ENCODE peak calls at places on chromosomes 11 and 22, in four cellular contexts. V, Z, G and E are unnamed samples.

GRCh38 chr11:132024587-132025295 is 654.3 kb downstream of the NTM start:
- DNase-seq in V (no peak), Z (no peak), G (peak; percentile 40), E (no peak)

GRCh38 chr11:8917157-8917820 is 6.3 kb downstream of the AKIP1 start:
- DNase-seq in V (no peak), Z (peak; percentile 62), G (no peak), E (no peak)

GRCh38 chr11:17013548-17014320 is 480 bp downstream of the PLEKHA7 start:
- DNase-seq in V (no peak), Z (peak; percentile 19), G (no peak), E (peak; percentile 30)

GRCh38 chr22:22838148-22838786 is 49.3 kb upstream of the IGLL5 start:
- DNase-seq in V (no peak), Z (no peak), G (no peak), E (no peak)

GRCh38 chr22:44758354-44758969 is 6.1 kb downstream of the ARHGAP8 start:
- DNase-seq in V (no peak), Z (no peak), G (no peak), E (no peak)

GRCh38 chr11:47355283-47356128 is 3.0 kb upstream of the MYBPC3 start:
- DNase-seq in V (peak; percentile 81), Z (peak; percentile 86), G (no peak), E (peak; percentile 89)

GRCh38 chr11:17504330-17505107 is 27.9 kb upstream of the ABCC8 start:
- DNase-seq in V (peak; percentile 63), Z (peak; percentile 45), G (no peak), E (peak; percentile 80)

GRCh38 chr11:79440451-79441158 is at the start of gene TENM4:
- DNase-seq in V (no peak), Z (no peak), G (no peak), E (peak; percentile 61)

GRCh38 chr11:2459796-2460531 is 15.2 kb downstream of the KCNQ1 start:
- DNase-seq in V (no peak), Z (no peak), G (no peak), E (no peak)

GRCh38 chr22:46812034-46812605 is 49.7 kb downstream of the TBC1D22A start:
- DNase-seq in V (no peak), Z (no peak), G (no peak), E (no peak)

GRCh38 chr11:130588471-130588870 is 140.0 kb downstream of the ADAMTS15 start:
- DNase-seq in V (no peak), Z (no peak), G (no peak), E (no peak)

GRCh38 chr22:42799462-42800405 is 57.3 kb downstream of the ARFGAP3 start:
- DNase-seq in V (peak; percentile 13), Z (no peak), G (no peak), E (no peak)

GRCh38 chr11:85950317-85951048 is 95.3 kb downstream of the CCDC83 start:
- DNase-seq in V (no peak), Z (no peak), G (no peak), E (no peak)

GRCh38 chr22:47053013-47053864 is 290.8 kb downstream of the TBC1D22A start:
- DNase-seq in V (no peak), Z (no peak), G (no peak), E (no peak)

GRCh38 chr22:43088616-43088978 is 594 bp downstream of the TTLL1 start:
- DNase-seq in V (no peak), Z (no peak), G (no peak), E (no peak)

GRCh38 chr22:31244044-31244942 is 32.2 kb downstream of the LIMK2 start:
- DNase-seq in V (no peak), Z (peak; percentile 43), G (no peak), E (no peak)

GRCh38 chr11:122981388-122982264 is at the start of gene BSX:
- DNase-seq in V (peak; percentile 75), Z (peak; percentile 4), G (no peak), E (peak; percentile 81)

GRCh38 chr22:37943471-37944198 is 9.8 kb downstream of the C22orf23 start:
- DNase-seq in V (no peak), Z (no peak), G (no peak), E (no peak)

GRCh38 chr11:10725114-10725906 is 25.7 kb upstream of the CTR9 start:
- DNase-seq in V (no peak), Z (no peak), G (no peak), E (no peak)

GRCh38 chr11:83438438-83438837 is 152.3 kb upstream of the CCDC90B start:
- DNase-seq in V (no peak), Z (no peak), G (no peak), E (no peak)

GRCh38 chr11:115887316-115887715 is 383.1 kb upstream of the CADM1 start:
- DNase-seq in V (no peak), Z (no peak), G (no peak), E (no peak)

GRCh38 chr22:40410272-40410671 is 39.9 kb downstream of the SGSM3 start:
- DNase-seq in V (no peak), Z (no peak), G (no peak), E (no peak)

GRCh38 chr11:62842171-62842717 is 2.9 kb upstream of the WDR74 start:
- DNase-seq in V (no peak), Z (no peak), G (no peak), E (peak; percentile 18)

GRCh38 chr11:17394743-17395390 is 6.4 kb upstream of the KCNJ11 start:
- DNase-seq in V (no peak), Z (no peak), G (no peak), E (no peak)

GRCh38 chr11:94959179-94959578 is 14.2 kb downstream of the CWC15 start:
- DNase-seq in V (no peak), Z (no peak), G (no peak), E (no peak)

GRCh38 chr11:121067453-121067852 is 33.6 kb upstream of the TECTA start:
- DNase-seq in V (no peak), Z (peak; percentile 97), G (no peak), E (no peak)
- TF ChIP-seq FOXM1 in V (no peak), Z (no peak), G (no peak), E (no peak)

GRCh38 chr11:4125141-4125540 is 30.5 kb downstream of the RRM1 start:
- DNase-seq in V (no peak), Z (no peak), G (no peak), E (no peak)
- TF ChIP-seq FOXM1 in V (no peak), Z (no peak), G (no peak), E (no peak)

GRCh38 chr22:19799322-19800190 is 39.0 kb downstream of the TBX1 start:
- DNase-seq in V (no peak), Z (no peak), G (no peak), E (no peak)
- TF ChIP-seq FOXM1 in V (no peak), Z (no peak), G (no peak), E (no peak)

GRCh38 chr11:70915158-70915795 is 337.1 kb downstream of the SHANK2 start:
- DNase-seq in V (no peak), Z (no peak), G (no peak), E (no peak)

GRCh38 chr11:70916321-70916720 is 336.1 kb downstream of the SHANK2 start:
- DNase-seq in V (no peak), Z (no peak), G (no peak), E (no peak)

GRCh38 chr11:70912226-70912840 is 340.0 kb downstream of the SHANK2 start:
- DNase-seq in V (no peak), Z (no peak), G (no peak), E (no peak)

GRCh38 chr11:70914496-70914895 is 337.9 kb downstream of the SHANK2 start:
- DNase-seq in V (no peak), Z (no peak), G (no peak), E (no peak)

GRCh38 chr11:70913715-70914231 is 338.6 kb downstream of the SHANK2 start:
- DNase-seq in V (no peak), Z (no peak), G (no peak), E (no peak)
- TF ChIP-seq FOXM1 in V (no peak), Z (no peak), G (no peak), E (no peak)

GRCh38 chr11:110141812-110142211 is 48.6 kb downstream of the ZC3H12C start:
- DNase-seq in V (no peak), Z (no peak), G (no peak), E (no peak)
- TF ChIP-seq FOXM1 in V (no peak), Z (no peak), G (no peak), E (no peak)

DNA sequence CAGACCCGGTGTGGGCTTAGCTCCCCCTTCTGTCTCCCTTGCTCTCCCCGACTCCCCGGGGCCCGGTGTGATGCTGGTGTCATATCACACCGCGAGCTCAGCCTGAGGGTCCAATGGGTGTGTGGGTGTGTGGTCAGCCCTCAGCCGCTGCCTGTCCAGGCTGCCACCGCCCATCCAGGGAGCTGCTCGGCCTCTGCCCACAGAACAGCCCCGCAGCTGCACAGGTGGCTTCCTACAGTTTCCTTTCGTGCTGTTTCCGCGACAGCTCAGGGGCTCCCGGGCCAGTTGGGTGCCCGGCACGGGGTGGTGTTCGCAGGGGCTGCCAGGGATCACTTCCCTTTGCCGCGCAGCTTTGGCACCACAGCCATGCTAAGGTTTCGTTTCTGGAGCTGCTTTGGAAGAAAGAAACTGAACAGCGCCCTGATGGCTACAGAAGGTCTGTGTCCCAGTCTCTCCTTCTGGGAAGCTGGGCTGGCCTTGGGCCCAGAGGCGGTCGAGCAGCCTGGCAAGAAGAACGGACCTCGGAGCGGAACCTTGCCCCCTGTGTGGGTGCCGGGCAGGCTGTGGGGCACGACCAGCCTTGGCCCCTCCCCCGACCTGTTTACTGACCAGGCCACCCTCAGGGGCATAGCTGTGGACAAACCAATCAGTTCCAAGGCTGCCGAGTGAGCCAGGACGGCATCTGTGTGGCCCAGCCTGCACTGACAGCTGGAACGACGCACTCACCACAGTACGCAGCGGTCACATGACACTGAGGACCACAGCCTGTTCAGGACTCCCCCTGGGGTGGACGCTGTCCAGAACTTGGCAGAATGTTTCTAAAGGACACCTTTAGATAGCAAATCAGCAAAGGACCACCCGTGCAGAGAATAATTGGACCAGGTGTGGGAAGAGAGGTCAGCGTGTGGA is 7.0 kb downstream of the PIM3 start:
- DNase-seq in V (no peak), Z (peak; percentile 70), G (no peak), E (no peak)
- TF ChIP-seq FOXM1 in V (no peak), Z (no peak), G (no peak), E (no peak)

DNA sequence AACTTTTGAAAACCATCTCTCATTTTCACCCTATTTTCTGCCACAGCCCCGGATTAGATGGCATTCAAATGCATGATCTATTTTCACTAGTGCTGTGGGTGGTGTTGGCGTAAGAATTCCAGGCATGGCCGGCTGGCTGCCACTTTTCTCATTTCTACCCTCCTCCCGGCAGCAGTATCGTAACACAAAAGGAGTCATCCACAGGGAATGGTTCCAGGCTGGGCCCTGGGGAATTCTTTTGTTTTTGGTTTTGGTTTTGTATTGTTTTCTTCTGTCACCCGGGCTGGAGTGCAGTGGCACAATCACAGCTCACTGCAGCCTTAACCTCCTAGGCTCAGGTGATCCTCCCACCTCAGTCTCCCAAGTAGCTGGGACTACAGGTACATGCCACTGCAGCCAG is 13.8 kb downstream of the JAML start:
- DNase-seq in V (no peak), Z (no peak), G (no peak), E (no peak)
- TF ChIP-seq FOXM1 in V (no peak), Z (no peak), G (no peak), E (no peak)